ENCODE peak calls at places on chromosome 2, in four cellular contexts. C, R, Q and A are unnamed samples.

GRCh38 chr2:233801357-233802131 is 23.4 kb downstream of the MROH2A start:
- DNase-seq in C (no peak), R (peak), Q (peak), A (peak)

GRCh38 chr2:241120440-241120839 is 18.4 kb upstream of the MTERF4 start:
- DNase-seq in C (no peak), R (no peak), Q (no peak), A (no peak)

GRCh38 chr2:197309369-197310231 is 980 bp downstream of the ANKRD44 start:
- DNase-seq in C (peak), R (peak), Q (no peak), A (peak)

GRCh38 chr2:109403841-109404201 is 209.9 kb downstream of the SEPTIN10 start:
- DNase-seq in C (no peak), R (no peak), Q (no peak), A (no peak)

GRCh38 chr2:239522002-239522739 is 121.4 kb upstream of the HDAC4 start:
- DNase-seq in C (no peak), R (no peak), Q (no peak), A (no peak)

GRCh38 chr2:240919786-240920782 is 13.9 kb downstream of the CROCC2 start:
- DNase-seq in C (no peak), R (no peak), Q (no peak), A (no peak)

GRCh38 chr2:176020400-176020799 is 18.3 kb upstream of the LNPK start:
- DNase-seq in C (no peak), R (no peak), Q (no peak), A (no peak)

GRCh38 chr2:182824759-182825143 is 41.7 kb downstream of the FRZB start:
- DNase-seq in C (no peak), R (no peak), Q (no peak), A (no peak)

GRCh38 chr2:62672601-62673000 is 32.9 kb upstream of the EHBP1 start:
- DNase-seq in C (no peak), R (no peak), Q (no peak), A (no peak)

GRCh38 chr2:127649100-127649611 is 3.2 kb downstream of the GPR17 start:
- DNase-seq in C (no peak), R (no peak), Q (no peak), A (no peak)

GRCh38 chr2:138500592-138501426 is 761 bp upstream of the SPOPL start:
- DNase-seq in C (no peak), R (no peak), Q (no peak), A (no peak)

GRCh38 chr2:205273627-205274026 is 408.7 kb upstream of the NRP2 start:
- DNase-seq in C (no peak), R (no peak), Q (no peak), A (no peak)

GRCh38 chr2:216632321-216632951 is 784 bp upstream of the IGFBP2 start:
- DNase-seq in C (no peak), R (no peak), Q (no peak), A (no peak)

GRCh38 chr2:149076863-149077412 is 38.4 kb downstream of the LYPD6B start:
- DNase-seq in C (no peak), R (no peak), Q (no peak), A (no peak)

GRCh38 chr2:161946489-161947107 is 127.4 kb downstream of the DPP4 start:
- DNase-seq in C (no peak), R (peak), Q (no peak), A (no peak)

GRCh38 chr2:26039603-26040367 is 5.9 kb downstream of the RAB10 start:
- DNase-seq in C (no peak), R (no peak), Q (no peak), A (no peak)